ENCODE peak calls at places on chromosomes 13 and 19, in eight cellular contexts. S, J, T, Y, I, A, B and V are unnamed samples.

GRCh38 chr13:98930014-98930625 is 47.7 kb downstream of the DOCK9 start:
- DNase-seq in S (peak), J (no peak), T (no peak), Y (no peak), I (no peak), A (no peak), B (no peak), V (no peak)

GRCh38 chr19:49847731-49848696 is 2.9 kb upstream of the PTOV1 start:
- DNase-seq in S (no peak), J (peak), T (peak), Y (no peak), I (peak), A (no peak), B (no peak), V (no peak)

GRCh38 chr13:97276862-97277269 is 54.7 kb downstream of the MBNL2 start:
- DNase-seq in S (no peak), J (no peak), T (peak), Y (no peak), I (peak), A (no peak), B (no peak), V (no peak)

GRCh38 chr19:31317542-31317941 is 31.7 kb downstream of the TSHZ3 start:
- DNase-seq in S (no peak), J (no peak), T (no peak), Y (no peak), I (no peak), A (no peak), B (no peak), V (no peak)

GRCh38 chr13:68897331-68897730 is 1210.3 kb upstream of the ATXN8OS start:
- DNase-seq in S (no peak), J (no peak), T (no peak), Y (no peak), I (no peak), A (no peak), B (no peak), V (no peak)

GRCh38 chr19:45113628-45114027 is 20.6 kb downstream of the PPP1R37 start:
- DNase-seq in S (no peak), J (no peak), T (no peak), Y (no peak), I (no peak), A (no peak), B (no peak), V (no peak)

GRCh38 chr19:47541507-47541906 is 26.6 kb upstream of the NAPA start:
- DNase-seq in S (no peak), J (no peak), T (no peak), Y (no peak), I (no peak), A (peak), B (no peak), V (no peak)

GRCh38 chr19:14112051-14112808 is 5.3 kb downstream of the PRKACA start:
- DNase-seq in S (no peak), J (no peak), T (no peak), Y (no peak), I (no peak), A (no peak), B (no peak), V (no peak)

GRCh38 chr19:7870571-7871279 is 3.5 kb downstream of the PRR36 start:
- DNase-seq in S (no peak), J (no peak), T (peak), Y (no peak), I (peak), A (peak), B (peak), V (no peak)

GRCh38 chr19:12872255-12872654 is 9.0 kb downstream of the DNASE2 start:
- DNase-seq in S (no peak), J (no peak), T (no peak), Y (no peak), I (no peak), A (no peak), B (no peak), V (no peak)

GRCh38 chr19:17510220-17510993 is 1.0 kb upstream of the PGLS start:
- DNase-seq in S (no peak), J (no peak), T (no peak), Y (no peak), I (peak), A (no peak), B (no peak), V (no peak)

GRCh38 chr13:82847595-82847994 is 1034.7 kb downstream of the SLITRK1 start:
- DNase-seq in S (no peak), J (no peak), T (peak), Y (no peak), I (no peak), A (no peak), B (no peak), V (no peak)

GRCh38 chr13:49098771-49099512 is 121.2 kb upstream of the MLNR start:
- DNase-seq in S (peak), J (no peak), T (no peak), Y (no peak), I (peak), A (no peak), B (no peak), V (no peak)

GRCh38 chr19:480016-480855 is 16.1 kb upstream of the MADCAM1 start:
- DNase-seq in S (peak), J (no peak), T (no peak), Y (no peak), I (no peak), A (peak), B (peak), V (no peak)

GRCh38 chr13:73109288-73109899 is 50.6 kb downstream of the KLF5 start:
- DNase-seq in S (no peak), J (no peak), T (no peak), Y (no peak), I (no peak), A (no peak), B (no peak), V (no peak)

GRCh38 chr13:113474179-113474578 is 16.3 kb downstream of the DCUN1D2 start:
- DNase-seq in S (no peak), J (no peak), T (peak), Y (no peak), I (peak), A (no peak), B (no peak), V (no peak)

GRCh38 chr19:6753178-6754031 is 13.8 kb downstream of the SH2D3A start:
- DNase-seq in S (no peak), J (no peak), T (peak), Y (peak), I (peak), A (peak), B (peak), V (peak)

GRCh38 chr19:34838248-34838647 is 65.2 kb upstream of the ZNF599 start:
- DNase-seq in S (no peak), J (no peak), T (no peak), Y (no peak), I (peak), A (no peak), B (no peak), V (no peak)

GRCh38 chr13:113544071-113544891 is 40.3 kb upstream of the TFDP1 start:
- DNase-seq in S (no peak), J (no peak), T (no peak), Y (no peak), I (no peak), A (no peak), B (no peak), V (no peak)

GRCh38 chr13:95150555-95150954 is 150.7 kb downstream of the ABCC4 start:
- DNase-seq in S (no peak), J (no peak), T (no peak), Y (no peak), I (no peak), A (no peak), B (no peak), V (no peak)

GRCh38 chr19:50486823-50487515 is 10.3 kb upstream of the GARIN5A start:
- DNase-seq in S (no peak), J (no peak), T (no peak), Y (no peak), I (peak), A (peak), B (no peak), V (no peak)

GRCh38 chr13:112781287-112781686 is 91.4 kb downstream of the ATP11A start:
- DNase-seq in S (no peak), J (no peak), T (no peak), Y (no peak), I (no peak), A (no peak), B (no peak), V (no peak)

GRCh38 chr13:20320885-20321284 is 88.8 kb upstream of the GJB6 start:
- DNase-seq in S (no peak), J (no peak), T (no peak), Y (no peak), I (no peak), A (no peak), B (no peak), V (no peak)

GRCh38 chr13:78607409-78608253 is 4.3 kb upstream of the POU4F1 start:
- DNase-seq in S (no peak), J (no peak), T (no peak), Y (no peak), I (no peak), A (no peak), B (no peak), V (no peak)

GRCh38 chr13:59834801-59835200 is 328.9 kb downstream of the DIAPH3 start:
- DNase-seq in S (no peak), J (peak), T (peak), Y (no peak), I (peak), A (no peak), B (no peak), V (no peak)

GRCh38 chr19:1067341-1068103 is 555 bp downstream of the ARHGAP45 start:
- DNase-seq in S (no peak), J (no peak), T (no peak), Y (no peak), I (no peak), A (peak), B (no peak), V (peak)

GRCh38 chr19:4391701-4392543 is 8.4 kb downstream of the SH3GL1 start:
- DNase-seq in S (no peak), J (no peak), T (no peak), Y (no peak), I (peak), A (no peak), B (no peak), V (no peak)

GRCh38 chr19:32691952-32692726 is 518 bp downstream of the NUDT19 start:
- DNase-seq in S (peak), J (no peak), T (peak), Y (no peak), I (peak), A (peak), B (no peak), V (peak)

GRCh38 chr19:46294475-46294874 is 2.4 kb upstream of the HIF3A start:
- DNase-seq in S (no peak), J (no peak), T (no peak), Y (no peak), I (no peak), A (no peak), B (no peak), V (no peak)

GRCh38 chr13:93736111-93736510 is 509.5 kb downstream of the GPC6 start:
- DNase-seq in S (no peak), J (no peak), T (peak), Y (no peak), I (peak), A (no peak), B (no peak), V (no peak)

GRCh38 chr13:40187324-40187795 is 479.1 kb downstream of the FOXO1 start:
- DNase-seq in S (no peak), J (no peak), T (no peak), Y (no peak), I (no peak), A (peak), B (no peak), V (peak)

GRCh38 chr19:5934779-5935472 is 20.9 kb downstream of the CAPS start:
- DNase-seq in S (no peak), J (no peak), T (no peak), Y (no peak), I (peak), A (no peak), B (no peak), V (no peak)

GRCh38 chr19:50772408-50773311 is 2.4 kb downstream of the GPR32 start:
- DNase-seq in S (no peak), J (no peak), T (peak), Y (no peak), I (peak), A (no peak), B (no peak), V (no peak)

GRCh38 chr13:74449811-74450524 is 315.8 kb upstream of the KLF12 start:
- DNase-seq in S (no peak), J (no peak), T (no peak), Y (no peak), I (no peak), A (no peak), B (no peak), V (no peak)

GRCh38 chr13:99604636-99605035 is 103.4 kb downstream of the TM9SF2 start:
- DNase-seq in S (no peak), J (no peak), T (no peak), Y (no peak), I (no peak), A (no peak), B (no peak), V (no peak)

GRCh38 chr13:106573279-106573831 is 5.4 kb upstream of the ARGLU1 start:
- DNase-seq in S (no peak), J (no peak), T (no peak), Y (no peak), I (peak), A (no peak), B (no peak), V (no peak)